ENCODE peak calls at places on chromosomes 2 and 18, in six cellular contexts. W is fibroblast of lung, V is H9, C is HCT116, E is astrocyte, Z is hepatocyte. H is an unnamed sample.

GRCh38 chr2:224400886-224401632 is 848 bp downstream of the FAM124B start:
- DNase-seq in E (no peak), W (no peak), Z (no peak), V (no peak), C (no peak), H (no peak)

GRCh38 chr2:56229397-56230060 is 45.7 kb downstream of the CCDC85A start:
- DNase-seq in Z (no peak), V (no peak), W (no peak), E (no peak), C (no peak), H (no peak)

GRCh38 chr2:11398710-11399109 is 54.3 kb upstream of the ROCK2 start:
- DNase-seq in E (no peak), C (no peak), W (no peak), Z (no peak), V (no peak), H (no peak)

GRCh38 chr2:116467243-116467642 is 1347.2 kb upstream of the DDX18 start:
- DNase-seq in V (no peak), Z (no peak), W (no peak), C (no peak), E (no peak), H (no peak)

GRCh38 chr2:120851116-120851773 is 115.6 kb downstream of the GLI2 start:
- DNase-seq in C (no peak), E (no peak), V (no peak), Z (no peak), W (no peak), H (no peak)

GRCh38 chr2:20526666-20527065 is 79.8 kb downstream of the RHOB start:
- DNase-seq in V (no peak), C (no peak), Z (no peak), W (peak; percentile 61), E (no peak), H (no peak)

GRCh38 chr18:21502661-21503060 is 97.8 kb downstream of the ESCO1 start:
- DNase-seq in V (no peak), W (no peak), E (no peak), Z (no peak), C (no peak), H (no peak)

GRCh38 chr2:112092286-112093041 is 37.4 kb downstream of the TMEM87B start:
- DNase-seq in C (no peak), V (no peak), Z (no peak), E (peak; percentile 85), W (peak; percentile 32), H (no peak)

GRCh38 chr2:71686781-71687180 is 233.4 kb downstream of the DYSF start:
- DNase-seq in V (no peak), E (no peak), C (no peak), W (no peak), Z (no peak), H (no peak)

GRCh38 chr2:132597166-132597565 is 72.8 kb downstream of the LYPD1 start:
- DNase-seq in E (no peak), W (no peak), V (no peak), C (no peak), Z (no peak), H (no peak)

GRCh38 chr2:58865436-58865835 is 624.3 kb upstream of the FANCL start:
- DNase-seq in W (no peak), Z (no peak), E (no peak), C (no peak), V (no peak), H (no peak)

GRCh38 chr2:176096986-176097819 is 2.4 kb upstream of the HOXD12 start:
- DNase-seq in V (peak; percentile 94), Z (peak; percentile 89), W (peak; percentile 66), E (no peak), C (peak; percentile 66), H (no peak)

GRCh38 chr2:57181315-57182038 is 865.1 kb upstream of the VRK2 start:
- DNase-seq in Z (no peak), C (no peak), W (peak; percentile 57), V (no peak), E (no peak), H (peak; percentile 13)

GRCh38 chr2:64941143-64941542 is 48.1 kb upstream of the SLC1A4 start:
- DNase-seq in V (no peak), E (no peak), C (no peak), W (no peak), Z (no peak), H (no peak)

GRCh38 chr2:95333888-95334338 is 36.8 kb downstream of the KCNIP3 start:
- DNase-seq in C (peak; percentile 80), Z (peak; percentile 60), V (no peak), E (peak; percentile 88), W (peak; percentile 98), H (peak; percentile 89)

GRCh38 chr18:64720781-64721464 is 572.0 kb upstream of the LINC00305 start:
- DNase-seq in Z (peak; percentile 42), E (no peak), V (no peak), W (no peak), C (no peak), H (no peak)
- H2AFZ ChIP-seq in Z (no peak overlapping the region), E (no peak overlapping the region), V (no peak overlapping the region), W (no peak overlapping the region), C (no peak overlapping the region), H (no peak overlapping the region)

GRCh38 chr2:74632209-74632938 is 15.8 kb downstream of the M1AP start:
- DNase-seq in E (no peak), C (peak; percentile 51), Z (peak; percentile 39), V (peak; percentile 66), W (peak; percentile 6), H (no peak)
- H2AFZ ChIP-seq in E (no peak overlapping the region), C (no peak overlapping the region), Z (no peak overlapping the region), V (peak overlapping the region; percentile 2), W (no peak overlapping the region), H (no peak overlapping the region)

DNA sequence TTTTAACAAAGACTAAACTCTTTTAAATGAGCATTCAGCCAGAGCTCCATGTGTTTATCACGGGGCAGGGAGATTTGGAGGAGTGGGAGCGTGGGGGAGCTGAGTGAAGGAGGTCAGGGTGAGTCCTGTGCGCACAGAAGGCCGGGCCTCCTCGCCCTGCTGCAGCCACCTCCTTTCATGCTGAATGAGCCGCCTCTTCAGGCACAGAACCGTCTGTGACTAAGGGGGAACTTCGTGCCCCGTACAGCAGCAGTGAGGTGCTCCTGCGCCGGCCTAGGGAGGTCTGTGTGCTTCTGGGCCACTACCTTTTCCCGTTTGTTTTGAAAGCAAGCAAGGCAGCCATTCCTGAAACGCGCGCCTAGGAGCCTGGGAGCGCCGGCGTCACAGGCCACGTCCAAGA is 27.1 kb upstream of the ZNF516 start:
- DNase-seq in E (no peak), Z (no peak), C (no peak), V (peak; percentile 67), W (no peak), H (no peak)
- H2AFZ ChIP-seq in E (peak overlapping the region; percentile 79), Z (peak overlapping the region; percentile 24), C (no peak overlapping the region), V (peak overlapping the region; percentile 99), W (peak overlapping the region; percentile 2), H (no peak overlapping the region)

GRCh38 chr2:216934151-216934550 is 74.3 kb upstream of the TNP1 start:
- DNase-seq in E (no peak), V (no peak), W (no peak), Z (no peak), C (no peak), H (no peak)
- H2AFZ ChIP-seq in E (no peak overlapping the region), V (no peak overlapping the region), W (no peak overlapping the region), Z (no peak overlapping the region), C (no peak overlapping the region), H (no peak overlapping the region)

GRCh38 chr2:129709030-129709955 is 270.2 kb upstream of the RAB6C start:
- DNase-seq in C (no peak), V (peak; percentile 26), Z (no peak), W (no peak), E (no peak), H (no peak)
- H2AFZ ChIP-seq in C (no peak overlapping the region), V (no peak overlapping the region), Z (no peak overlapping the region), W (no peak overlapping the region), E (no peak overlapping the region), H (no peak overlapping the region)

GRCh38 chr2:3679616-3680393 is 21.8 kb downstream of the ALLC start:
- DNase-seq in E (no peak), W (no peak), C (no peak), V (no peak), Z (no peak), H (no peak)

GRCh38 chr2:3679180-3679579 is 21.2 kb downstream of the ALLC start:
- DNase-seq in C (no peak), E (no peak), W (no peak), Z (no peak), V (no peak), H (no peak)

GRCh38 chr2:3675687-3676086 is 17.7 kb downstream of the ALLC start:
- DNase-seq in W (no peak), C (no peak), E (no peak), Z (no peak), V (no peak), H (no peak)

GRCh38 chr2:3677436-3677835 is 19.4 kb downstream of the ALLC start:
- DNase-seq in W (no peak), Z (no peak), V (no peak), C (no peak), E (no peak), H (no peak)

DNA sequence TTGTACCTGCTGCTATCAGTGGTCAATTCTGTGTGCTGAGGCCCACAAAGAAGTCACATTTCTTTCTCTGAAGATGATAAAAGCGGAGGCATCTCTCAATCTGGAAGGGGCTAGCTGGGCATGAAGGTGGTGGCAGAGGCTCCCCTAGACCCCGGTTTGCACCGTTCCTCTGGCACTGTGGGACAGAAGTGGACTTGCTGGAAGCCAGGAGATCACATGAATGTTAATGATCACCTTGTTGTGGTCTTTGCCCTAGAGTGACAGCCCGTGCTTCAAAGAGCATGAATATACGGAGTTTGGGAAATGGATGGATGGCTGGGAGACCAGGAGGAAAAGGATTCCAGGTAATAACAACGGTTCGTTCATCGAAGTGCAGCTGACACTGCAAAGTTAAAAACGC is 20.2 kb downstream of the ALLC start:
- DNase-seq in W (no peak), E (no peak), V (no peak), C (no peak), Z (no peak), H (no peak)
- H2AFZ ChIP-seq in W (no peak overlapping the region), E (no peak overlapping the region), V (no peak overlapping the region), C (no peak overlapping the region), Z (no peak overlapping the region), H (no peak overlapping the region)

DNA sequence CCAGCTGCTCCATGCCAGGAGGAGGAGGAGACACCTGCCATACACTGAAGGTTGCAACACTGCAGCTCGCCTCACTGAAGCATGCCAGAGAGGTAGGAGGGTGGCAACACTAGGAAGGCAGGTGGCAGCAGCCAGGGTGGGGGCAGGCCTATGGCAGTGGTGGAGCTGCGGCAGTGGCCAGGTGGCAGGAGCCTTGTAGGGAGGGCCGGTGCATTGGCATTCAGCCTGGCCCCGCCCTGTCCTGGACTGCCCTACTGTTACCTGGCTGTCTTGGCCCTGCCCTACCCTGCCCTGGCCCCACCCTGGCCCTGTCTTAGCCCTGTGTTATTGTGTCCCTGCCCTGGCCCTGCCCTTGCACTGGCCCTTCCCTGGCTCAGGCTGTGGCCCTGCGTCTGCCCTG is 7.4 kb upstream of the ANKRD62 start:
- DNase-seq in Z (peak; percentile 6), E (no peak), W (no peak), V (no peak), C (no peak), H (no peak)
- H2AFZ ChIP-seq in Z (no peak overlapping the region), E (no peak overlapping the region), W (no peak overlapping the region), V (no peak overlapping the region), C (no peak overlapping the region), H (no peak overlapping the region)

DNA sequence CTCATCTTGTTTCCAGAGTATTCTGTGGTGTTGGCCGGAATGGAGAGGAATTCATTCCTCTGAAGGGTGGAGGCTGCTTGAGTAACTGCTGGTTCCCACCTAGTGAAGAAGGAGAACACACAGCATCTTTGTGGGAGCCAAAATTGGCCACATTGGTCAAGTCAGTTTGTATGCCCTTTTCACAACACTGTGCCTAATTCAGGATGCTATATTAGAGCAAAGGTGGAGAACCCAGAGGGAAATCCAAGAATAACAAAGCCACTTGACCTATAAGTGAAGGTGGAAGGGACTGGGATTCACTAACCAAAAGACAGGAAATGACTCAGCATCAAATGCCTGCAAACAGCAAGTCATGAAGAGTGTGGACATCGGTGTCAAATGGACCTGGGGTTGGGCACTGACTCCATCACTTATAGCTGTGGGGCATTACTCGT is 27.3 kb upstream of the MLPH start:
- DNase-seq in W (peak; percentile 90), V (no peak), E (peak; percentile 93), Z (no peak), C (no peak), H (no peak)
- H2AFZ ChIP-seq in W (no peak overlapping the region), V (no peak overlapping the region), E (no peak overlapping the region), Z (no peak overlapping the region), C (peak overlapping the region; percentile 4), H (no peak overlapping the region)